ENCODE peak calls at places on chromosomes 3 and 15, in four cellular contexts. One of them, this sample, is unnamed.

GRCh38 chr3:158713094-158713499 is 19.2 kb downstream of the RARRES1 start:
- DNase-seq in testis: peak
- DNase-seq in AG09309: no peak
- DNase-seq in HFFc6: no peak
- DNase-seq in this sample: no peak

GRCh38 chr3:149534671-149535394 is 60.3 kb downstream of the TM4SF4 start:
- DNase-seq in AG09309: peak
- DNase-seq in testis: no peak
- DNase-seq in HFFc6: peak
- DNase-seq in this sample: no peak

GRCh38 chr15:97961067-97961954 is 808 bp downstream of the ARRDC4 start:
- DNase-seq in HFFc6: peak
- DNase-seq in testis: peak
- DNase-seq in AG09309: no peak
- DNase-seq in this sample: peak

GRCh38 chr15:73571346-73571745 is 61.8 kb downstream of the NPTN start:
- DNase-seq in HFFc6: no peak
- DNase-seq in testis: no peak
- DNase-seq in AG09309: no peak
- DNase-seq in this sample: no peak

GRCh38 chr3:128786434-128787020 is 60.5 kb downstream of the RAB7A start:
- DNase-seq in AG09309: no peak
- DNase-seq in HFFc6: peak
- DNase-seq in testis: no peak
- DNase-seq in this sample: no peak

GRCh38 chr3:13793451-13793850 is 86.4 kb downstream of the WNT7A start:
- DNase-seq in testis: no peak
- DNase-seq in AG09309: no peak
- DNase-seq in HFFc6: no peak
- DNase-seq in this sample: no peak

GRCh38 chr15:63482874-63483323 is 21.5 kb upstream of the USP3 start:
- DNase-seq in AG09309: no peak
- DNase-seq in HFFc6: no peak
- DNase-seq in testis: no peak
- DNase-seq in this sample: no peak

GRCh38 chr3:177062052-177062732 is 135.1 kb downstream of the TBL1XR1 start:
- DNase-seq in HFFc6: no peak
- DNase-seq in AG09309: no peak
- DNase-seq in testis: no peak
- DNase-seq in this sample: no peak

GRCh38 chr3:13559751-13560540 is 11.0 kb downstream of the FBLN2 start:
- DNase-seq in HFFc6: no peak
- DNase-seq in AG09309: no peak
- DNase-seq in testis: peak
- DNase-seq in this sample: no peak

GRCh38 chr3:31575448-31575847 is 42.7 kb downstream of the STT3B start:
- DNase-seq in HFFc6: no peak
- DNase-seq in testis: no peak
- DNase-seq in AG09309: no peak
- DNase-seq in this sample: no peak

This sample was measured in adrenal gland.